ENCODE peak calls at places on chromosomes 3 and 15, in five cellular contexts. P, V, A, Z and C are unnamed samples.

GRCh38 chr15:47811160-47811559 is 93.9 kb downstream of the SEMA6D start:
- DNase-seq in A (no peak), P (no peak), Z (no peak), V (no peak), C (peak)

GRCh38 chr3:183122257-183122932 is 23.1 kb upstream of the MCCC1 start:
- DNase-seq in Z (no peak), A (peak), V (no peak), P (peak), C (no peak)

GRCh38 chr3:14428087-14429067 is 26.0 kb downstream of the SLC6A6 start:
- DNase-seq in Z (no peak), V (no peak), P (no peak), A (no peak), C (no peak)

GRCh38 chr3:38089163-38089562 is 47.8 kb downstream of the ACAA1 start:
- DNase-seq in Z (no peak), P (no peak), V (no peak), A (no peak), C (no peak)

GRCh38 chr3:66858656-66859381 is 139.3 kb upstream of the KBTBD8 start:
- DNase-seq in P (no peak), Z (no peak), A (no peak), V (no peak), C (no peak)

GRCh38 chr3:42023380-42023779 is 61.5 kb upstream of the ULK4 start:
- DNase-seq in Z (no peak), V (no peak), P (no peak), A (no peak), C (no peak)

GRCh38 chr15:25673351-25673750 is 189.8 kb downstream of the ATP10A start:
- DNase-seq in P (no peak), V (no peak), A (no peak), Z (no peak), C (no peak)

GRCh38 chr3:150786791-150787190 is 23.8 kb upstream of the SIAH2 start:
- DNase-seq in A (peak), P (peak), Z (no peak), V (no peak), C (no peak)

GRCh38 chr15:50145451-50145872 is 26.4 kb upstream of the ATP8B4 start:
- DNase-seq in P (peak), V (no peak), Z (no peak), A (peak), C (no peak)

GRCh38 chr3:195195321-195196209 is 75.4 kb downstream of the XXYLT1 start:
- DNase-seq in A (no peak), P (no peak), V (no peak), Z (no peak), C (no peak)

GRCh38 chr15:57146394-57147140 is 228.1 kb downstream of the TCF12 start:
- DNase-seq in V (no peak), A (peak), Z (no peak), P (peak), C (no peak)

DNA sequence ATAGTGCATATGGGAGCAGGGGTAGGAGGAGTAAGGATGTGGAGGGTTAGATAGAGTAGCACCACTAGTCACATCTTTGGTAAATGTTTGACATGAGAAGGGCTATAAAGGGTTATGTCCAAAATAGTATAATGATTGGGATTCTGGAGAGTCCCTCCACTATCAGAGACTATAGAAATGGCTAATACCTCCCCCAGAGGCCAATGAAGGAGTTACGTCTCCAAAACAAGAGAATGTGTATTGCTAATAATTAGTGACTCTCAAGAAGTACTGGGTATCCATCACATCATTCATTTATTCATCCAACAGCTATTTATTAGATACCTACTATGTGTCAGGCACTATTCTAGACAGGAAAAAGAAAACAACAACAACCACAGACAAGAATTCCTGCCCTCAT is 203.7 kb upstream of the UMPS start:
- DNase-seq in V (no peak), P (no peak), Z (no peak), A (no peak), C (no peak)
- TF ChIP-seq CTCF in V (no peak), P (peak), Z (no peak), A (peak), C (no peak)

GRCh38 chr3:21216598-21216997 is 534.4 kb downstream of the ZNF385D start:
- DNase-seq in V (no peak), Z (no peak), P (peak), A (no peak), C (no peak)
- TF ChIP-seq CTCF in V (no peak), Z (no peak), P (peak), A (peak), C (peak)

GRCh38 chr3:39146611-39147373 is 6.6 kb downstream of the CSRNP1 start:
- DNase-seq in P (peak), A (peak), Z (peak), V (peak), C (peak)

GRCh38 chr3:39144748-39145380 is 8.5 kb downstream of the CSRNP1 start:
- DNase-seq in V (no peak), A (no peak), P (no peak), Z (no peak), C (no peak)

GRCh38 chr3:39147374-39147709 is 6.0 kb downstream of the CSRNP1 start:
- DNase-seq in V (no peak), P (no peak), A (no peak), Z (no peak), C (no peak)

GRCh38 chr3:39147711-39148115 is 5.7 kb downstream of the CSRNP1 start:
- DNase-seq in A (peak), P (peak), Z (no peak), V (no peak), C (no peak)

DNA sequence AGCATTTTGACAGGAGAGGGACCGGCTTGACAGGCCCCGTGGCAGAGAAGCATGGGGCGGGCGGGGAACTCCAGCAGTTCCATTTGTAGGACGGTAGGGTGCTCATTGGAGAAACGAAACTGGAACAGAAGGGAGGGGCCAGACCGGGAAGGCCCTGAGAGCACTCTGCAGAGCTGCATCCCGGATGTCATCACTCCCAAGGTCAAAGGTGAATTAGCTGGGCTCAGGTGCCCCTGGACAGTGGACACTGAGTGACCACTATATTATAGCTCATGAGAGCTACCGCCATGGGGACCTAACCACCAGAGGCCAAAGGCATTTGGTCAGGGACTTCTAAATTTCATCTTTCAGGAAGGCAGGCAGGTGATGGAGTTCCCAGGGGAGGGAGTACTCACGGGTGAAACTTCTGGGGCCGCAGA is 7.3 kb downstream of the CSRNP1 start:
- DNase-seq in P (peak), V (no peak), Z (no peak), A (peak), C (no peak)
- TF ChIP-seq CTCF in P (peak), V (peak), Z (no peak), A (peak), C (no peak)

GRCh38 chr15:73686781-73687256 is 2.6 kb downstream of the CD276 start:
- DNase-seq in P (peak), Z (no peak), A (peak), V (peak), C (no peak)
- TF ChIP-seq CTCF in P (no peak), Z (no peak), A (peak), V (no peak), C (no peak)

GRCh38 chr15:66617137-66618090 is 51.6 kb upstream of the LCTL start:
- DNase-seq in V (peak), Z (peak), A (peak), P (peak), C (no peak)
- TF ChIP-seq CTCF in V (no peak), Z (no peak), A (no peak), P (no peak), C (no peak)

DNA sequence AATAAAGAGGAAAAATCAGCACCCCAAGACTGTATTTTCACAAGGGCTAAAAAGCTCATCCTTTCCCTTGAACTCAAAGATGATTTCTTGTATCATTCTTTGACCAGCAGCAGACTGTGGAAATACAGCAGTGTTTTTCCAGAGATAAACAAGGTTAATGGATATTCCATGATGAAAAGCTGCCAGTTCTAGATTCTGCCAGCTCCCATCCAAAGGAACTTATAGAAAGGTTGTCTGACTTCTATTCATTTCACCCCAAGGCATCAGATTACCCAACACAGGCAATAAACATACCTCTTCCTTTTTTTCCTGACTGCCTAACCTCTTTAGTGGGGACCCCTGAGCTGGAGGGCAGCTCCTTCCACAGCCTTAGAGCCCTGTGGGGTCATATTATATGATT is 375.8 kb upstream of the THBS1 start:
- DNase-seq in Z (no peak), V (no peak), A (no peak), P (no peak), C (no peak)
- TF ChIP-seq CTCF in Z (no peak), V (no peak), A (no peak), P (no peak), C (no peak)

GRCh38 chr3:133040696-133041523 is 2.7 kb downstream of the TMEM108 start:
- DNase-seq in V (peak), A (peak), Z (peak), P (peak), C (peak)
- TF ChIP-seq CTCF in V (peak), A (peak), Z (peak), P (peak), C (peak)

GRCh38 chr15:79433610-79434009 is 1.5 kb downstream of the MINAR1 start:
- DNase-seq in A (no peak), Z (no peak), V (no peak), P (no peak), C (no peak)
- TF ChIP-seq CTCF in A (no peak), Z (no peak), V (no peak), P (no peak), C (no peak)